ENCODE peak calls at places on chromosomes 1 and 21, in five cellular contexts. L, Q, Y, W and U are unnamed samples.

GRCh38 chr1:189962171-189962570 is 515.5 kb downstream of the BRINP3 start:
- DNase-seq in L (no peak), Q (no peak), Y (no peak), W (no peak), U (no peak)

GRCh38 chr1:236809133-236809532 is 14.0 kb downstream of the MTR start:
- DNase-seq in L (no peak), Q (no peak), Y (no peak), W (no peak), U (no peak)

GRCh38 chr1:94215955-94216354 is 21.4 kb downstream of the ARHGAP29 start:
- DNase-seq in L (no peak), Q (no peak), Y (no peak), W (no peak), U (no peak)

GRCh38 chr1:115224636-115225035 is 113.4 kb downstream of the NGF start:
- DNase-seq in L (no peak), Q (no peak), Y (no peak), W (no peak), U (no peak)

GRCh38 chr1:82454431-82454830 is 653.7 kb downstream of the ADGRL2 start:
- DNase-seq in L (no peak), Q (no peak), Y (no peak), W (no peak), U (no peak)

GRCh38 chr1:21338568-21339401 is 48.5 kb upstream of the ECE1 start:
- DNase-seq in L (no peak), Q (no peak), Y (peak), W (no peak), U (no peak)

GRCh38 chr1:179164494-179164893 is 65.0 kb downstream of the ABL2 start:
- DNase-seq in L (no peak), Q (no peak), Y (peak), W (no peak), U (no peak)

GRCh38 chr1:205375816-205376545 is 19.3 kb upstream of the KLHDC8A start:
- DNase-seq in L (peak), Q (no peak), Y (peak), W (no peak), U (peak)

GRCh38 chr1:106268070-106268469 is 788.4 kb upstream of the PRMT6 start:
- DNase-seq in L (no peak), Q (no peak), Y (peak), W (no peak), U (no peak)

GRCh38 chr1:32948905-32949304 is 15.7 kb downstream of the RNF19B start:
- DNase-seq in L (no peak), Q (no peak), Y (peak), W (no peak), U (no peak)

GRCh38 chr1:11940260-11940921 is 5.9 kb downstream of the PLOD1 start:
- DNase-seq in L (no peak), Q (peak), Y (peak), W (no peak), U (no peak)

GRCh38 chr1:150997949-150998348 is 8.8 kb downstream of the MINDY1 start:
- DNase-seq in L (no peak), Q (no peak), Y (no peak), W (no peak), U (no peak)

GRCh38 chr1:208182880-208183279 is 61.3 kb downstream of the PLXNA2 start:
- DNase-seq in L (no peak), Q (no peak), Y (no peak), W (no peak), U (peak)

GRCh38 chr1:56916630-56917029 is 49.2 kb downstream of the C8B start:
- DNase-seq in L (no peak), Q (peak), Y (no peak), W (no peak), U (no peak)

GRCh38 chr1:57111210-57111609 is 145.4 kb upstream of the C8B start:
- DNase-seq in L (no peak), Q (no peak), Y (no peak), W (no peak), U (no peak)

GRCh38 chr1:89607156-89607555 is 25.8 kb upstream of the LRRC8C start:
- DNase-seq in L (no peak), Q (no peak), Y (no peak), W (no peak), U (no peak)

GRCh38 chr1:246577720-246578106 is 11.5 kb downstream of the CNST start:
- DNase-seq in L (no peak), Q (no peak), Y (no peak), W (no peak), U (peak)

GRCh38 chr21:41802684-41803083 is 35.8 kb upstream of the RIPK4 start:
- DNase-seq in L (no peak), Q (no peak), Y (no peak), W (no peak), U (no peak)

GRCh38 chr1:32871364-32872188 is 864 bp upstream of the FNDC5 start:
- DNase-seq in L (no peak), Q (no peak), Y (no peak), W (no peak), U (no peak)

GRCh38 chr1:15719721-15720120 is 16.3 kb upstream of the SLC25A34 start:
- DNase-seq in L (no peak), Q (no peak), Y (no peak), W (no peak), U (no peak)

GRCh38 chr1:169193191-169193850 is 86.8 kb downstream of the ATP1B1 start:
- DNase-seq in L (no peak), Q (peak), Y (no peak), W (no peak), U (peak)

GRCh38 chr1:171784779-171785178 is 3.3 kb downstream of the METTL13 start:
- DNase-seq in L (no peak), Q (no peak), Y (no peak), W (no peak), U (no peak)

GRCh38 chr1:198672124-198672523 is 33.3 kb downstream of the PTPRC start:
- DNase-seq in L (no peak), Q (no peak), Y (no peak), W (no peak), U (no peak)

DNA sequence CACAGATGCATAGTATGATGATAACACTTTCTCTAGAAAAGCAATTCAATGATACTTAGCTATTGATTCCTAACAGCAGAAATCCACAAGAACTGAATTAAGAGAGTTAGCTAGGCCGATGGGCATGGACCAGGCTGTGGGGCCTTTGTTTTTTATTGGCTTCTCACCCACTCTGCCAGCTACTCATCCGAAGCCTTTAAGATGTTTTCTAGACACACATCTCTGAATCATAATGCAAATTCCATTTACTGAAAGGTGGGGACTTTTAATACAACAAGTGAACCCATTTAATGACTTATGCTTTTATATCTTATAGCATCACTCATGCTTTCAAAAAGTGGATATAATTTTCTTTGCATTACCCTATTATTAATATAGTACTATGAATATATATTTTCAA is 170.2 kb downstream of the RUNX1 start:
- DNase-seq in L (no peak), Q (no peak), Y (no peak), W (no peak), U (no peak)
- H3K27ac ChIP-seq in L (no peak), Q (no peak), Y (no peak), W (no peak), U (no peak)

GRCh38 chr1:43135857-43136781 is 36.0 kb downstream of the EBNA1BP2 start:
- DNase-seq in L (no peak), Q (no peak), Y (no peak), W (no peak), U (no peak)
- TF ChIP-seq ZBTB33 in L (no peak), Q (no peak), Y (no peak), W (no peak), U (no peak)

GRCh38 chr1:203081465-203082355 is 4.1 kb downstream of the MYOG start:
- DNase-seq in L (no peak), Q (no peak), Y (no peak), W (no peak), U (no peak)
- TF ChIP-seq REST in L (no peak), Q (no peak), Y (no peak), W (no peak), U (no peak)

DNA sequence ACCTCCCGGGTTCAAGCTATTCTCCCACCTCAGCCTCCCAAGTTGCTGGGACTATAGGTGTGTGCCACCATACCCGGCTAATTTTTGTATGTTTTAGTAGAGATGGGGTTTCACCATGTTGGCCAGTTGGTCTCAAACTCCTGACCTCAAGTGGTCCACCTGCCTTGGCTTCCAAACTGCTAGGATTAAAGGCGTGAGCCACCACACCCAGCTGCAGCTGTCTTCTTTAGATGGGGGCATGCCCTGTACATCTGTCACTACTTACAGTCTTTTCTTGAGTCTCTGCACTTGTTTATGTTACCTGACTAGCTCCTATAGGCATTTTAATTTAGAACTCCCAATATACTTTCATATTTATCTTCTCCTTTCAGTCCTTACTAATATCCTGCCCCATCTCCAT is 64.2 kb downstream of the SELENOF start:
- DNase-seq in L (no peak), Q (no peak), Y (no peak), W (no peak), U (no peak)
- H3K27ac ChIP-seq in L (no peak), Q (no peak), Y (no peak), W (no peak), U (no peak)

GRCh38 chr21:46024983-46025860 is 43.7 kb downstream of the COL6A1 start:
- DNase-seq in L (no peak), Q (no peak), Y (no peak), W (no peak), U (no peak)

GRCh38 chr21:46027855-46028493 is 46.4 kb downstream of the COL6A1 start:
- DNase-seq in L (no peak), Q (no peak), Y (no peak), W (no peak), U (no peak)

GRCh38 chr21:46031484-46031883 is 49.9 kb downstream of the COL6A1 start:
- DNase-seq in L (no peak), Q (no peak), Y (no peak), W (no peak), U (no peak)

GRCh38 chr21:46029201-46029924 is 47.8 kb downstream of the COL6A1 start:
- DNase-seq in L (no peak), Q (no peak), Y (no peak), W (no peak), U (no peak)

GRCh38 chr21:46028547-46029200 is 47.1 kb downstream of the COL6A1 start:
- DNase-seq in L (no peak), Q (no peak), Y (no peak), W (no peak), U (no peak)
- TF ChIP-seq ZBTB33 in L (no peak), Q (no peak), Y (no peak), W (no peak), U (no peak)

DNA sequence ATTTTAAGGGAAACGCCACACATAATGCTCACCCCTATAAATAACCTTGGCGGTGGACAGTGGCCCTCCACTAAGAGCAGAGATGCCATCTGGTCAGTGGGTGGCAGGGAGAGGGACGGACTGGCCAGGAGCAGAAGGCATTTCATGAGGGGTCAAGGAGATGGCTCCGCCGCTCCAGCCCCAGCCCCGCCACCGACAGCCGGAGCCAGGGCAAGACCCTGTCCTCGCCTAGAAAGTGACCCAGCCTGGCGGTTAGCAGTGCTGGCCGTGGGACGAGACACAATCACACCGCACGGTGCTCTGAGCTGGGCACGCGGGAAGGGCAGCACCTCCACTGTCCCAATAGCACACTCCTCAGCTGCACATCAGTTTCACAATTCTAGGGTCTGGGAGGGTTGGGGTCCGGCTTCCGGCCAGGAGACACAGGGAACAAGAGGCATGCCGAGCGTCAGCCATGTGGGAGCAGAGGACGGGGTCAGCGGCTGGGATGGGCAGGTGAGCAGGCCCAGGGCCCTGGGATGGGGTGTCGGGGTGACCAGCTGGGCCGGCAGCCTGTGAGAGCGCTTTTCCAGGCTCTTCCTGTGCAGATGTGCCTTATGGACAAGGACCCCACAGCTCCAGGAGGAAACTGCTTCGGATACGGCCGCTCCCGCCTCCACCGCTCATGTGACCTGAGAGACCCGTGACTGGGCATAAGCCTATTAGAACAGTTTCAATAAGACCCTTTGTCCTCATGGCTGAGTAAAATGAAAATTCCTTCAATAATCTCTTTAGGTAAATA is 5.7 kb downstream of the SLC19A1 start:
- DNase-seq in L (no peak), Q (no peak), Y (no peak), W (no peak), U (no peak)
- TF ChIP-seq REST in L (no peak), Q (no peak), Y (no peak), W (no peak), U (no peak)